ENCODE peak calls at places on chromosomes 7 and 10, in six cellular contexts. M is HCT116, G is SK-N-SH, V is sigmoid colon, Y is GM12891, U is GM12892. A is an unnamed sample.

GRCh38 chr10:102769375-102770107 is 25.8 kb downstream of the WBP1L start:
- DNase-seq in G (no peak), M (no peak), Y (no peak), U (no peak), V (no peak), A (no peak)

GRCh38 chr10:32004161-32004591 is 52.0 kb downstream of the KIF5B start:
- DNase-seq in V (peak; percentile 69), U (no peak), M (no peak), G (no peak), Y (no peak), A (no peak)

GRCh38 chr7:139825666-139826290 is 3.3 kb upstream of the TBXAS1 start:
- DNase-seq in Y (no peak), G (no peak), V (no peak), M (no peak), U (no peak), A (no peak)

GRCh38 chr7:27693794-27694193 is 31.1 kb upstream of the HIBADH start:
- DNase-seq in U (no peak), G (no peak), V (no peak), M (no peak), Y (no peak), A (no peak)

GRCh38 chr10:108735380-108735779 is 1187.9 kb downstream of the XPNPEP1 start:
- DNase-seq in M (no peak), Y (no peak), U (no peak), V (no peak), G (no peak), A (no peak)

GRCh38 chr7:91630581-91631370 is 249.7 kb downstream of the MTERF1 start:
- DNase-seq in G (no peak), Y (no peak), M (no peak), U (no peak), V (no peak), A (no peak)

GRCh38 chr7:151682831-151683614 is 163.3 kb upstream of the RHEB start:
- DNase-seq in G (no peak), M (no peak), U (no peak), V (peak; percentile 63), Y (no peak), A (no peak)

GRCh38 chr10:61042533-61042932 is 98.5 kb upstream of the RHOBTB1 start:
- DNase-seq in U (no peak), M (no peak), G (no peak), Y (no peak), V (no peak), A (no peak)

GRCh38 chr7:45082831-45083331 is 5.9 kb downstream of the NACAD start:
- DNase-seq in U (no peak), V (peak; percentile 63), G (peak; percentile 24), Y (no peak), M (no peak), A (no peak)

DNA sequence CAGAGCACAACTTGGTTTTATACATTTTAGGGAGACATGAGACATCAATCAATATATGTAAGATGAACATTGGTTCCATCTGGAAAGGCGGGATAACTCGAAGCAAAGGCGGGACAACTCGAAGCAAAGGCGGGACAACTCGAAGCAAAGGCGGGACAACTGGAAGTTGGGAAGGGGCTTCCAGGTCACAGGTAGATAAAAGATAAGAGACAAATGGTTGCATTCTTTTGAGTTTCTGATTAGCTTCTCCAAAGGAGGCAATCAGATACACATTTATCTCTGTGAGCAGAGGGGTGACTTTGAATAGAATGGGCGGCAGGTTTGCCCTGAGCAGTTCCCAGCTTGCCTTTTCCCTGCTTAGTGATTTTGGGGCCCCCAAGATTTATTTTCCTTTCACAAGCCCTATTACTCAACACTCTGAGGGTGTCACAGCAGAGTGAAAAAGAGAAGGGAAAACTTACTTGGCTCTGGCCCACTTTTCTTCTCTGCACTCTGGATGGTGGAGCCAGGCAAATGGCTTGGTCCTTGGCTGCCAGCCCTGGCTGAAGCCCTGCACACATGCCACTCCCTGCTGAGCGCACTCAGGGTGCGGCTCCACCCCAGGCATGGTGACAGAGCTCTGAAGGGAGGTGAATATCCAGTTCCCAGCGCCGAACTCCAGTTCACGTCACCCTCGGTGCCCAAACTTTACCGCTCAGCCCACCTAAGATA is 46.7 kb downstream of the PARD3 start:
- DNase-seq in M (no peak), G (no peak), Y (no peak), U (no peak), V (peak; percentile 91), A (no peak)
- TF ChIP-seq POLR2AphosphoS5 in M (no peak), G (no peak), Y (no peak), U (no peak), V (peak; percentile 55), A (peak; percentile 53)

GRCh38 chr10:119723161-119723560 is 2.7 kb upstream of the INPP5F start:
- DNase-seq in U (no peak), M (no peak), V (no peak), Y (no peak), G (no peak), A (no peak)

GRCh38 chr10:119726291-119727261 is 726 bp downstream of the INPP5F start:
- DNase-seq in Y (no peak), V (peak; percentile 73), U (no peak), M (no peak), G (peak; percentile 84), A (no peak)

GRCh38 chr10:119723624-119724023 is 2.2 kb upstream of the INPP5F start:
- DNase-seq in Y (no peak), G (peak; percentile 23), V (no peak), M (no peak), U (no peak), A (no peak)

GRCh38 chr10:119725550-119726290 is at the start of gene INPP5F:
- DNase-seq in Y (peak; percentile 98), V (peak; percentile 100), G (peak; percentile 100), U (peak; percentile 96), M (peak; percentile 97), A (peak; percentile 98)

GRCh38 chr10:119724630-119725549 is 960 bp upstream of the INPP5F start:
- DNase-seq in Y (no peak), M (no peak), G (no peak), V (no peak), U (peak; percentile 32), A (no peak)
- TF ChIP-seq POLR2AphosphoS5 in Y (no peak), M (peak; percentile 28), G (no peak), V (no peak), U (no peak), A (no peak)

DNA sequence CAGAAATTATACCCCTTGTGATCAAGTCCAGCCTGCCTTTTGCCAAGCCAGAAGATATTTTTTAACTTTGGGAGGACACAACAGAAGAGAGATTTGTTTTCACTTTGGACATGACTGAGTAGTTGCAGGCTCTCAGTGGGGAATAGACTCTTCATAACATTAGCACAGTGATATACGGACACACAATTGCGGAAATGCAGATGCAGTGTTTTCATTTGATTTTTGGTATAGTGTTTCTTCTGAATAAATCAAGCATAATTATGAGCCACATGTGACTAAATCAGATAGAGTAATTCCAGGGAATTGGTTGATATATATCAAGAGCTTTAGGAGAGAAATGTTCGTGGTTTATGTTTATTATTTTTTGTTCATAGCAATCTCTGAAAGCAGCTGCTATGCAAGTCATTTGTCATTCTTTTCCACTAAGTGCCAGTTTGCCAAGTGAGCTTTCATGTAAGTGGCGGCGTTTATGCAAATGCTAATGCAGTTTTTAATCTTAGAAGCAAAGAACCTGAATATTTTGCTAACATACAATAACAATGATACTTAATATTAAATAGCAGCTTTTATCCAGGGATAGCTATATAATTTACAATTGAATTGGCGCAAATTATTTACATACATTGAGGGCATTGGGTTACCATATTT is 69.6 kb upstream of the HDAC9 start:
- DNase-seq in M (no peak), V (no peak), Y (no peak), G (no peak), U (no peak), A (no peak)
- TF ChIP-seq POLR2AphosphoS5 in M (no peak), V (no peak), Y (no peak), G (no peak), U (no peak), A (no peak)

DNA sequence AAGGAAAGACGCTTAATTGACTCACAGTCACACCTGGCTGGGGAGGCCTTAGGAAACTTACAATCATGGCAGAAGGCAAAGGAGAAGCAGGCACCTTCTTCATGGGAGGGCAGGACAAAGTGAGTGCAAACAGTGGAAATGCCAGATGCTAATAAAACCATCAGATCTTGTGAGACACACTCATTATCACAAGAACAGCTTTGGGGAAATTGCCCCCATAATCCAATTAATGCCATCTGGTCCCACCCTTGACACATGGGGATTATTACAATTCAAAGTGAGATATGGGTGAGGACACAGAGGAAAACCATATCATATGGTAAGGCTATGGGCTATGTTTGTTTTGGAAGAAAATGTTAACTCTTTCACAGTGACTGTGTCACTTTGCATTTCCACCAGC is 1272.5 kb upstream of the CELF2 start:
- DNase-seq in G (no peak), V (no peak), M (no peak), Y (no peak), U (no peak), A (no peak)
- TF ChIP-seq POLR2AphosphoS5 in G (no peak), V (no peak), M (no peak), Y (no peak), U (no peak), A (no peak)